ENCODE peak calls at places on chromosome 2, in ten cellular contexts. One of them, this sample, is unnamed.

GRCh38 chr2:219207884-219208740 is 1.5 kb downstream of the ZFAND2B start:
- DNase-seq in K562: no peak
- DNase-seq in suprapubic skin: no peak
- DNase-seq in A549: no peak
- DNase-seq in upper lobe of left lung: no peak
- DNase-seq in transverse colon: no peak
- DNase-seq in GM12878: no peak
- DNase-seq in ovary: no peak
- DNase-seq in stomach: no peak
- DNase-seq in SK-N-SH: peak; percentile 51
- DNase-seq in this sample: no peak

GRCh38 chr2:61011649-61012048 is 5.9 kb upstream of the PEX13 start:
- DNase-seq in K562: no peak
- DNase-seq in suprapubic skin: no peak
- DNase-seq in A549: no peak
- DNase-seq in upper lobe of left lung: no peak
- DNase-seq in transverse colon: no peak
- DNase-seq in GM12878: no peak
- DNase-seq in ovary: no peak
- DNase-seq in stomach: no peak
- DNase-seq in SK-N-SH: no peak
- DNase-seq in this sample: peak; percentile 57

GRCh38 chr2:59882279-59882678 is 671.2 kb downstream of the BCL11A start:
- DNase-seq in K562: no peak
- DNase-seq in suprapubic skin: no peak
- DNase-seq in A549: no peak
- DNase-seq in upper lobe of left lung: no peak
- DNase-seq in transverse colon: no peak
- DNase-seq in GM12878: no peak
- DNase-seq in ovary: no peak
- DNase-seq in stomach: no peak
- DNase-seq in SK-N-SH: no peak
- DNase-seq in this sample: no peak

GRCh38 chr2:29238497-29238896 is 123.3 kb downstream of the CLIP4 start:
- DNase-seq in K562: peak; percentile 54
- DNase-seq in suprapubic skin: no peak
- DNase-seq in A549: peak; percentile 84
- DNase-seq in upper lobe of left lung: no peak
- DNase-seq in transverse colon: no peak
- DNase-seq in GM12878: no peak
- DNase-seq in ovary: no peak
- DNase-seq in stomach: no peak
- DNase-seq in SK-N-SH: peak; percentile 58
- DNase-seq in this sample: no peak

GRCh38 chr2:172427990-172428840 is 829 bp downstream of the ITGA6 start:
- DNase-seq in K562: peak; percentile 46
- DNase-seq in suprapubic skin: peak; percentile 78
- DNase-seq in A549: peak; percentile 41
- DNase-seq in upper lobe of left lung: peak; percentile 92
- DNase-seq in transverse colon: peak; percentile 79
- DNase-seq in GM12878: no peak
- DNase-seq in ovary: peak; percentile 31
- DNase-seq in stomach: peak; percentile 73
- DNase-seq in SK-N-SH: peak; percentile 74
- DNase-seq in this sample: peak; percentile 26

GRCh38 chr2:24820175-24820513 is 26.9 kb downstream of the CENPO start:
- DNase-seq in K562: no peak
- DNase-seq in suprapubic skin: no peak
- DNase-seq in A549: no peak
- DNase-seq in upper lobe of left lung: no peak
- DNase-seq in transverse colon: no peak
- DNase-seq in GM12878: no peak
- DNase-seq in ovary: no peak
- DNase-seq in stomach: peak; percentile 5
- DNase-seq in SK-N-SH: peak; percentile 17
- DNase-seq in this sample: no peak

GRCh38 chr2:52128081-52128480 is 1096.1 kb upstream of the NRXN1 start:
- DNase-seq in K562: no peak
- DNase-seq in suprapubic skin: no peak
- DNase-seq in A549: no peak
- DNase-seq in upper lobe of left lung: no peak
- DNase-seq in transverse colon: no peak
- DNase-seq in GM12878: no peak
- DNase-seq in ovary: no peak
- DNase-seq in stomach: no peak
- DNase-seq in SK-N-SH: no peak
- DNase-seq in this sample: no peak

GRCh38 chr2:66432801-66433694 is 1.9 kb upstream of the MEIS1 start:
- DNase-seq in K562: peak; percentile 87
- DNase-seq in suprapubic skin: peak; percentile 96
- DNase-seq in A549: peak; percentile 95
- DNase-seq in upper lobe of left lung: peak; percentile 92
- DNase-seq in transverse colon: peak; percentile 70
- DNase-seq in GM12878: no peak
- DNase-seq in ovary: peak; percentile 91
- DNase-seq in stomach: peak; percentile 88
- DNase-seq in SK-N-SH: peak; percentile 94
- DNase-seq in this sample: peak; percentile 66

GRCh38 chr2:69918391-69918790 is 3.5 kb downstream of the MXD1 start:
- DNase-seq in K562: no peak
- DNase-seq in suprapubic skin: no peak
- DNase-seq in A549: no peak
- DNase-seq in upper lobe of left lung: no peak
- DNase-seq in transverse colon: no peak
- DNase-seq in GM12878: no peak
- DNase-seq in ovary: no peak
- DNase-seq in stomach: no peak
- DNase-seq in SK-N-SH: no peak
- DNase-seq in this sample: no peak

GRCh38 chr2:69916151-69916550 is 1.2 kb downstream of the MXD1 start:
- DNase-seq in K562: no peak
- DNase-seq in suprapubic skin: no peak
- DNase-seq in A549: no peak
- DNase-seq in upper lobe of left lung: no peak
- DNase-seq in transverse colon: no peak
- DNase-seq in GM12878: no peak
- DNase-seq in ovary: no peak
- DNase-seq in stomach: no peak
- DNase-seq in SK-N-SH: no peak
- DNase-seq in this sample: no peak

GRCh38 chr2:69914235-69915049 is 467 bp upstream of the MXD1 start:
- DNase-seq in K562: peak; percentile 96
- DNase-seq in suprapubic skin: peak; percentile 100
- DNase-seq in A549: peak; percentile 99
- DNase-seq in upper lobe of left lung: peak; percentile 98
- DNase-seq in transverse colon: peak; percentile 100
- DNase-seq in GM12878: peak; percentile 100
- DNase-seq in ovary: peak; percentile 100
- DNase-seq in stomach: peak; percentile 100
- DNase-seq in SK-N-SH: peak; percentile 97
- DNase-seq in this sample: peak; percentile 100

GRCh38 chr2:69915050-69915945 is at the start of gene MXD1:
- DNase-seq in K562: peak; percentile 47
- DNase-seq in suprapubic skin: no peak
- DNase-seq in A549: no peak
- DNase-seq in upper lobe of left lung: peak; percentile 94
- DNase-seq in transverse colon: peak; percentile 35
- DNase-seq in GM12878: no peak
- DNase-seq in ovary: no peak
- DNase-seq in stomach: peak; percentile 38
- DNase-seq in SK-N-SH: peak; percentile 56
- DNase-seq in this sample: no peak

DNA sequence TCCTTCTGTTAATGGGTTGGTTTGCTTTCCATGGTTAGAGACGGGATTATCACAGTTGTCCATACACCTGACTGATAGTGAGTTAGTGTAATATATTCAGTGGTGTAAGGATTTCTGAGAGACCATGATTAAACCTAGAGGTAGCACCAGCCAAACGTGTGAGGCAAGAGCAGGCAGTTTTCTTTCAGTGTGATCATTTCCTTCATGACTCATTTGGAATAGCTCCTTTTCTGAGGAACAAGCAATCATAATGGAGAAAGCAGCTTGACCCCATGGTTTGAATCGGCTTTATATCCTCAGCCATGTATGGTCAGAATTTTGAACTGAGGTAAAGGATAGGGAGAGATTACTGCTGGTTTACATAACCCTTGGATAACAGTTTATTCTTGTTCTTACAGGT is 2.9 kb downstream of the MXD1 start:
- DNase-seq in K562: no peak
- DNase-seq in suprapubic skin: no peak
- DNase-seq in A549: no peak
- DNase-seq in upper lobe of left lung: no peak
- DNase-seq in transverse colon: no peak
- DNase-seq in GM12878: no peak
- DNase-seq in ovary: no peak
- DNase-seq in stomach: no peak
- DNase-seq in SK-N-SH: no peak
- DNase-seq in this sample: no peak
- TF ChIP-seq EP300 in K562: no peak
- TF ChIP-seq EP300 in suprapubic skin: no peak
- TF ChIP-seq EP300 in A549: no peak
- TF ChIP-seq EP300 in upper lobe of left lung: no peak
- TF ChIP-seq EP300 in transverse colon: no peak
- TF ChIP-seq EP300 in GM12878: no peak
- TF ChIP-seq EP300 in ovary: no peak
- TF ChIP-seq EP300 in stomach: no peak
- TF ChIP-seq EP300 in SK-N-SH: no peak
- TF ChIP-seq EP300 in this sample: no peak

GRCh38 chr2:74620671-74621070 is 27.5 kb downstream of the M1AP start:
- DNase-seq in K562: no peak
- DNase-seq in suprapubic skin: no peak
- DNase-seq in A549: no peak
- DNase-seq in upper lobe of left lung: no peak
- DNase-seq in transverse colon: no peak
- DNase-seq in GM12878: no peak
- DNase-seq in ovary: no peak
- DNase-seq in stomach: no peak
- DNase-seq in SK-N-SH: no peak
- DNase-seq in this sample: no peak
- TF ChIP-seq EP300 in K562: no peak
- TF ChIP-seq EP300 in suprapubic skin: no peak
- TF ChIP-seq EP300 in A549: no peak
- TF ChIP-seq EP300 in upper lobe of left lung: no peak
- TF ChIP-seq EP300 in transverse colon: no peak
- TF ChIP-seq EP300 in GM12878: no peak
- TF ChIP-seq EP300 in ovary: no peak
- TF ChIP-seq EP300 in stomach: no peak
- TF ChIP-seq EP300 in SK-N-SH: no peak
- TF ChIP-seq EP300 in this sample: no peak

GRCh38 chr2:239190346-239190745 is 210.5 kb downstream of the HDAC4 start:
- DNase-seq in K562: no peak
- DNase-seq in suprapubic skin: peak; percentile 69
- DNase-seq in A549: no peak
- DNase-seq in upper lobe of left lung: no peak
- DNase-seq in transverse colon: no peak
- DNase-seq in GM12878: no peak
- DNase-seq in ovary: no peak
- DNase-seq in stomach: peak; percentile 10
- DNase-seq in SK-N-SH: no peak
- DNase-seq in this sample: no peak

GRCh38 chr2:239188536-239188935 is 212.3 kb downstream of the HDAC4 start:
- DNase-seq in K562: no peak
- DNase-seq in suprapubic skin: peak; percentile 65
- DNase-seq in A549: no peak
- DNase-seq in upper lobe of left lung: peak; percentile 45
- DNase-seq in transverse colon: peak; percentile 6
- DNase-seq in GM12878: no peak
- DNase-seq in ovary: no peak
- DNase-seq in stomach: peak; percentile 15
- DNase-seq in SK-N-SH: no peak
- DNase-seq in this sample: no peak

GRCh38 chr2:239187464-239188253 is 213.2 kb downstream of the HDAC4 start:
- DNase-seq in K562: no peak
- DNase-seq in suprapubic skin: peak; percentile 48
- DNase-seq in A549: no peak
- DNase-seq in upper lobe of left lung: peak; percentile 46
- DNase-seq in transverse colon: peak; percentile 3
- DNase-seq in GM12878: no peak
- DNase-seq in ovary: no peak
- DNase-seq in stomach: peak; percentile 9
- DNase-seq in SK-N-SH: no peak
- DNase-seq in this sample: no peak

GRCh38 chr2:239190921-239191885 is 209.6 kb downstream of the HDAC4 start:
- DNase-seq in K562: no peak
- DNase-seq in suprapubic skin: peak; percentile 63
- DNase-seq in A549: no peak
- DNase-seq in upper lobe of left lung: no peak
- DNase-seq in transverse colon: no peak
- DNase-seq in GM12878: no peak
- DNase-seq in ovary: no peak
- DNase-seq in stomach: peak; percentile 18
- DNase-seq in SK-N-SH: no peak
- DNase-seq in this sample: no peak

DNA sequence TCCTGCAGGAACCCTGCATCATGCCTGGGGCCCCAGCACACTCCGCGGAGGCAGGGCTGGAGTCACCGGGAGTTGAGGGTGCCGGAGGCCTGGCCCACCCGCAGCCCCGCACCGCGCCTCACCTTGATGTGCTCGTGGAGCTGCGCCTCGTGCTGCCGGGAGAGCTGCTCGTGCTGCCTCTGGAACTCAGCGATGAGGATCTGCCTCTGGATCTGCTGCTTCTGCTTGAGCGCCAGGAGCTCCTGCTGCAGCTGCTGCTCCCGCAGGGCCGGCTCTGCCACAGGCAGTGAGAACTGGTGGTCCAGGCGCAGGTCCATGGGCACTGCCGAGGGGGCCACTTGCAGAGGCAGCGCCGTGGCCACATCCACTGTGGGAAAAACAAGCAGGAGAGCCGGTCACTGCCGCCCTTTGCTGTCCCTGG is 211.1 kb downstream of the HDAC4 start:
- DNase-seq in K562: no peak
- DNase-seq in suprapubic skin: peak; percentile 70
- DNase-seq in A549: no peak
- DNase-seq in upper lobe of left lung: peak; percentile 77
- DNase-seq in transverse colon: peak; percentile 3
- DNase-seq in GM12878: no peak
- DNase-seq in ovary: no peak
- DNase-seq in stomach: peak; percentile 17
- DNase-seq in SK-N-SH: no peak
- DNase-seq in this sample: no peak
- TF ChIP-seq EP300 in K562: no peak
- TF ChIP-seq EP300 in suprapubic skin: no peak
- TF ChIP-seq EP300 in A549: no peak
- TF ChIP-seq EP300 in upper lobe of left lung: no peak
- TF ChIP-seq EP300 in transverse colon: no peak
- TF ChIP-seq EP300 in GM12878: no peak
- TF ChIP-seq EP300 in ovary: no peak
- TF ChIP-seq EP300 in stomach: no peak
- TF ChIP-seq EP300 in SK-N-SH: no peak
- TF ChIP-seq EP300 in this sample: no peak

DNA sequence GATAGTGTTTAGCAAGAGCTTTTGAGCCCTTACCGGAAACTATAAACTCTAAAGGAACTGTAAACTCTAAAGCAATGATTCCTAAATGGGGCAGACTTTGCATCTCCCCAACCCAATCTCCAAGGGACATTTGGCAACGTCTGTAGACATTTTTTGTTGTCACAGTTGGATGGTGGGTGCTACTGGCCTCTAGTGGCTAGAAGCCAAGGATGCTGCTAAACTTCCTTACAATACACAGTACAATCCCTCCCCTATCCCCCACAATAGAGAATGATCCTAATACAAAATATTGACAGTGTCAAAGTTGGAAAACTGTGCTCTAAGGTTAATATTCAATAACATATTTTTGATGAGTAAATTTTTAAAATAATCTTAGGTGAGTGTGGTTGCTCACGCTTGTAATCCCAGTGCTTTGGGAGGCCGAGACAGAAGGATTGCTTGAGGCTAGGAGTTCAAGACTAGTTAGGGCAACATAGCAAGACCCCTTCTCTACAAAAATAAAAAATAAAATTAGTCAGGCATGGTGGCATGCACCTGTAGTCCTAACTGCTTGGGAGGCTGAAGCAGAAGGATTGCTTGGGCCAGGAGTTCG is 66.7 kb downstream of the PTPN4 start:
- DNase-seq in K562: peak; percentile 12
- DNase-seq in suprapubic skin: no peak
- DNase-seq in A549: peak; percentile 16
- DNase-seq in upper lobe of left lung: no peak
- DNase-seq in transverse colon: peak; percentile 19
- DNase-seq in GM12878: no peak
- DNase-seq in ovary: no peak
- DNase-seq in stomach: no peak
- DNase-seq in SK-N-SH: peak; percentile 48
- DNase-seq in this sample: no peak
- TF ChIP-seq EP300 in K562: no peak
- TF ChIP-seq EP300 in suprapubic skin: no peak
- TF ChIP-seq EP300 in A549: no peak
- TF ChIP-seq EP300 in upper lobe of left lung: no peak
- TF ChIP-seq EP300 in transverse colon: no peak
- TF ChIP-seq EP300 in GM12878: no peak
- TF ChIP-seq EP300 in ovary: no peak
- TF ChIP-seq EP300 in stomach: no peak
- TF ChIP-seq EP300 in SK-N-SH: no peak
- TF ChIP-seq EP300 in this sample: no peak